ENCODE peak calls at places on chromosomes 4 and X, in five cellular contexts. S, M, Z, T and D are unnamed samples.

GRCh38 chr4:146638801-146639351 is at the start of gene POU4F2:
- DNase-seq in S (no peak), M (no peak), Z (peak; percentile 52), T (peak; percentile 3), D (no peak)

GRCh38 chr4:129972257-129972656 is 876.3 kb downstream of the C4orf33 start:
- DNase-seq in S (peak; percentile 3), M (no peak), Z (no peak), T (no peak), D (no peak)

GRCh38 chr4:88623097-88623496 is 30.8 kb downstream of the HERC3 start:
- DNase-seq in S (no peak), M (peak; percentile 95), Z (peak; percentile 99), T (peak; percentile 89), D (peak; percentile 86)

GRCh38 chr4:106315476-106315967 is 487 bp downstream of the TBCK start:
- DNase-seq in S (no peak), M (peak; percentile 91), Z (peak; percentile 86), T (peak; percentile 23), D (peak; percentile 47)

GRCh38 chr4:9825049-9825448 is 43.6 kb downstream of the DRD5 start:
- DNase-seq in S (no peak), M (no peak), Z (no peak), T (no peak), D (no peak)

GRCh38 chrX:55767100-55767499 is 49.6 kb downstream of the RRAGB start:
- DNase-seq in S (no peak), M (peak; percentile 59), Z (peak; percentile 5), T (peak; percentile 39), D (peak; percentile 53)

GRCh38 chr4:183241322-183241640 is 78.8 kb downstream of the CLDN22 start:
- DNase-seq in S (peak; percentile 69), M (peak; percentile 86), Z (peak; percentile 69), T (peak; percentile 85), D (peak; percentile 72)

GRCh38 chrX:19487520-19488200 is 27.6 kb downstream of the MAP3K15 start:
- DNase-seq in S (no peak), M (no peak), Z (no peak), T (no peak), D (no peak)

GRCh38 chrX:104105863-104106262 is 6.5 kb upstream of the ZCCHC18 start:
- DNase-seq in S (no peak), M (no peak), Z (no peak), T (no peak), D (no peak)

GRCh38 chrX:40094041-40094899 is 3.5 kb downstream of the BCOR start:
- DNase-seq in S (no peak), M (peak; percentile 43), Z (peak; percentile 75), T (no peak), D (peak; percentile 59)

GRCh38 chr4:110959041-110959643 is 336.3 kb upstream of the PITX2 start:
- DNase-seq in S (no peak), M (no peak), Z (peak; percentile 53), T (peak; percentile 7), D (peak; percentile 14)

GRCh38 chr4:27638163-27638915 is 777.7 kb downstream of the STIM2 start:
- DNase-seq in S (peak; percentile 18), M (peak; percentile 37), Z (no peak), T (no peak), D (no peak)

GRCh38 chrX:63428348-63428747 is 77.2 kb upstream of the SPIN4 start:
- DNase-seq in S (no peak), M (peak; percentile 90), Z (peak; percentile 0), T (peak; percentile 4), D (peak; percentile 16)

GRCh38 chr4:115918149-115918548 is 804.7 kb upstream of the NDST4 start:
- DNase-seq in S (no peak), M (no peak), Z (no peak), T (no peak), D (no peak)

DNA sequence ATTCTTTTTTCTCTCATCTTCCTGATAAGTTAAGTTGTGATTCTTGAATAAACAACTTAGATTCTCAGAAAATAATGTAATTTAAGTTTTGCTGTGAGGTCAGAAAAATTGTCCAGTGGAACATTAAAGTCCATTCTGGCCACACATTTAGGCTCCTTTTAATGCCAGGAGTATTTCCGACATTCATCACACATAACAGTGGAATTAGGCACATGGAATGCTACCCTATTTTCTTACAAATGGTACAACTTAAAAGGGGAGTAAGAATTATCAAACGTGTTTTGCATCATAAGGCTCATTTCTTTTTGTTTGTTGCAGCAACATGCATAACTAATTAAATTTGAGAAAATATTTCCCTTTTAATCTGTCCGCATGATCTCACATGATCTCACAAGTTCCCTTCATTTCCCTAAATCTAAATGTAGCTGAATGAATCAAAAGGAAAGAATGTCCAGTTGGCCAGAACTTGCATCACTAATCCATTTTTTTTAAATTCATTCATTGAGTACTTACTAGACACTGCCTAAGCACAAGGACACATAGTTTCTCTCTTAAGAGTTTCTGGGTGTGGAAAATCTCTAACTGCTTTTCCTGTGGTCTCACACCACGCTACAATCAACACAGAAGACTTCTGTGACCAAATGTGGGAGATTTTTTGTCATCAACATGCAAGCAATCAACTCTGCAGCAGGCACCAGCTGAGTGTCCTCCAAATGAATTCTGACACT is 22.0 kb downstream of the SPARCL1 start:
- DNase-seq in S (no peak), M (no peak), Z (peak; percentile 91), T (peak; percentile 95), D (peak; percentile 92)
- H3K4me2 ChIP-seq in S (no peak overlapping the region), M (no peak overlapping the region), Z (peak overlapping the region; percentile 60), T (peak overlapping the region; percentile 53), D (peak overlapping the region; percentile 38)

GRCh38 chr4:153788419-153789276 is at the start of gene SFRP2:
- DNase-seq in S (no peak), M (no peak), Z (peak; percentile 52), T (no peak), D (no peak)
- TF ChIP-seq EZH2 in S (no peak), M (no peak), Z (peak; percentile 94), T (peak; percentile 98), D (peak; percentile 96)

GRCh38 chr4:101855239-101855638 is 64.7 kb downstream of the BANK1 start:
- DNase-seq in S (no peak), M (no peak), Z (no peak), T (no peak), D (no peak)
- H2AFZ ChIP-seq in S (no peak overlapping the region), M (no peak overlapping the region), Z (no peak overlapping the region), T (no peak overlapping the region), D (no peak overlapping the region)

DNA sequence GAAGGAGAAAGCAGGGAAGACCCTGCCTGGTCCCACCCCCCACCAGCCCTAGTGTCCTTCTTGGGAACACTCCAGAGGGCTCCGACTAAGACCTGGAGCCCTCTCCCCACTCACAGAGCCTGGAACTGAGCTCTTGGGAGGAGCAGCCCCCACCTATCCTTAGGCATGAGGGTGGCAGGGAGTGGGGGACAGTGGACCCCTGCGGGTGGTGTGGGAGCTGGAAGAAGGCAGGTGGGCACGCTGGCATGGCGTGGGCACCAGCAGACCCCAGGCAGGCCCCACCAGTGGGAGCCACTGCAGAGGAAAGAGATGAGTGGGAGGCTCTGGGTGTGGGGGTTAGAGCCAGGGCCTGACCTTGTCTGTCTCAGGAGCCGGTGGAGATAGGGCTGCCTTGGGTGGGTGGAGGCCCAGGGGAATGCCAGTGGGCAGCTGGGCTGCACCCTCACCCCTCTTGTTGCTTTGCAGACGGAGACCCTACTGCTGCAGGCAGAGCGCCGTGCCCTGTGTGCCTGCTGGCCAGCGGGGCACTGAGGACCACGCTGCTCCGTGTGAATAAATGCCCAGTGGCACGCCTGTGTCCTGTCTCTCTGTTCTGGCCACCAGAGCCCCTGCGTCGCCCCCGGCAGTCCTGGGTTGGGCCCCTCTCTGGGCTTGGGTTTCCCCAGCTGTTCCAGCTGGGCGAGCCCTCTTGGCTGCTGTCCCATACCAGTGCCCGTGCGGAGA is 15.6 kb upstream of the NAT8L start:
- DNase-seq in S (no peak), M (no peak), Z (no peak), T (no peak), D (no peak)
- H3K4me2 ChIP-seq in S (peak overlapping the region; percentile 96), M (no peak overlapping the region), Z (no peak overlapping the region), T (no peak overlapping the region), D (no peak overlapping the region)

DNA sequence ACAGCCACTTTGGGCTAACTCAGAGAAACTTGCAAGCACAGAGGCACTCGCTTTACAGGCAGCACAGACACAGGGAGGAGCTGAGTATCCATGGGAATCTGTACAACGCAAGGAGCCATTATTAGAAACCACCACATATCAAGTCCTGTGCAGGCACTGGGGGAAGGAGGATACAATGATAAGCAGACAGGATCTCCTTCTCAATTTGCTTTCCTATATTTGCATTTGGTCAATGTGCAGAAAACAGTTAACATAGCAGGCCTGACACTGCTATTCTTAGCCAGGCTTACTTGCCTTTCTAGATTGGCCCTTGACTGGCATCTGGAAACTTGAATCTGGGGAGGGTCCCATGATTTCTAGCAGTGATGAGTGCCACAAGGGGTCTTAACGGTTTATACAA is 65.8 kb downstream of the TEC start:
- DNase-seq in S (no peak), M (no peak), Z (no peak), T (no peak), D (no peak)
- TF ChIP-seq EZH2 in S (no peak), M (no peak), Z (no peak), T (no peak), D (no peak)

DNA sequence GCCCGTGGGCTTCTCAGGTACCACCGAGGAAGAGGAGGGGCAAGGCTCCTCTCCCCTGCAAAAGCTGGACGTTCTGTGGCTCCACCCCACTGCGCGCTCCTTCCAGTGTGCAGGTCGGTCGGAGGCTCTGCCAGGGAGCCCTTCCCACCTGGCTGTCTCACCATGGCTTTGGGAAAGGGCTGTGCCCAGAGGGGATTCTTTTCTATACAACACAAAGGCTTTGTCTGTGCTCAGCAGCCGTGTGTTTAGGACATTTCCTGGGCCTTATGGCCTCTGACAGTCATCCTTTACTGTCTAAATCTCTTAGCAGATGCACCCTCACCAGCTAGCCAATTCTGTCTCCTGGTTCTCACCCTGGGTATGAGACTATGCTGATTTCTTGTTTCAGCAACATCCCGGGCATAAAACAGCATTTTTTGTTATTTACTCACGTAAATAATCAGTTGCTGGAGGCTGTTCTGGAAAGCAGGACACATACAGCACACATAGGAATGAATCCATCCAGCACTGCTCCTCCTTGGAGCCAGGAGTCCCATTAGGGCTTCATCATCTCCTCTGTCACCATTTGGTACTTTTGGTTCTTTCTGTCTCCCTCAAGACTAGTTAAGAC is 20.4 kb upstream of the ATXN3L start:
- DNase-seq in S (no peak), M (no peak), Z (peak; percentile 57), T (no peak), D (no peak)
- H2AFZ ChIP-seq in S (no peak overlapping the region), M (no peak overlapping the region), Z (peak overlapping the region; percentile 45), T (no peak overlapping the region), D (no peak overlapping the region)

GRCh38 chr4:15543537-15544195 is 74.0 kb downstream of the CC2D2A start:
- DNase-seq in S (no peak), M (no peak), Z (no peak), T (no peak), D (no peak)
- H3K4me2 ChIP-seq in S (no peak overlapping the region), M (no peak overlapping the region), Z (no peak overlapping the region), T (no peak overlapping the region), D (no peak overlapping the region)